ENCODE peak calls at places on chromosomes 6 and 20, in eight cellular contexts. M is mesothelial cell of epicardium, L is mammary epithelial cell, S is upper lobe of left lung, Z is uterus, F is H7, V is OCI-LY7, I is iPS DF 19.7. X is an unnamed sample.

GRCh38 chr6:89777455-89777854 is 42.1 kb downstream of the MDN1 start:
- DNase-seq in V (no peak), F (no peak), L (no peak), I (no peak), M (no peak), S (no peak), Z (no peak), X (no peak)

GRCh38 chr6:5115168-5115567 is 30.0 kb downstream of the PPP1R3G start:
- DNase-seq in M (no peak), I (no peak), V (no peak), L (no peak), F (no peak), S (no peak), Z (no peak), X (no peak)

GRCh38 chr20:54550776-54551396 is 75.5 kb downstream of the DOK5 start:
- DNase-seq in S (no peak), V (no peak), Z (no peak), M (no peak), I (no peak), F (no peak), L (no peak), X (no peak)

GRCh38 chr6:115610646-115611045 is 450.0 kb downstream of the FRK start:
- DNase-seq in Z (no peak), M (no peak), F (no peak), S (no peak), V (no peak), L (no peak), I (no peak), X (no peak)

GRCh38 chr20:63580796-63581461 is 6.9 kb upstream of the HELZ2 start:
- DNase-seq in F (peak; percentile 85), L (peak; percentile 79), M (no peak), V (peak; percentile 57), S (peak; percentile 34), Z (peak; percentile 19), I (peak; percentile 17), X (peak; percentile 37)

GRCh38 chr20:38147751-38148150 is 17.3 kb downstream of the TGM2 start:
- DNase-seq in I (no peak), M (no peak), F (peak; percentile 70), L (no peak), Z (no peak), V (no peak), S (no peak), X (no peak)

GRCh38 chr20:52493177-52493711 is 301.7 kb upstream of the ZFP64 start:
- DNase-seq in F (no peak), V (no peak), I (no peak), L (no peak), Z (peak; percentile 14), S (no peak), M (no peak), X (peak; percentile 43)

GRCh38 chr20:33299111-33299603 is 16.1 kb downstream of the BPIFB1 start:
- DNase-seq in F (peak; percentile 95), I (no peak), S (peak; percentile 89), M (peak; percentile 58), Z (peak; percentile 39), L (peak; percentile 35), V (peak; percentile 60), X (peak; percentile 50)

GRCh38 chr6:57297505-57297904 is 19.9 kb upstream of the PRIM2 start:
- DNase-seq in V (no peak), S (no peak), F (no peak), I (no peak), L (no peak), M (no peak), Z (no peak), X (no peak)

GRCh38 chr6:148074291-148074690 is 268.3 kb upstream of the SASH1 start:
- DNase-seq in F (no peak), V (no peak), S (no peak), L (no peak), M (no peak), Z (no peak), I (no peak), X (no peak)